ENCODE peak calls at places on chromosomes 12 and 14, in six cellular contexts. N, J, F, P, W and D are unnamed samples.

GRCh38 chr12:26425587-26426260 is 230.4 kb downstream of the SSPN start:
- DNase-seq in N (no peak), J (no peak), F (no peak), P (no peak), W (no peak), D (no peak)

GRCh38 chr12:115338566-115339294 is 654.8 kb upstream of the TBX3 start:
- DNase-seq in N (no peak), J (no peak), F (no peak), P (no peak), W (no peak), D (no peak)

GRCh38 chr12:75714462-75715322 is 203.3 kb upstream of the KRR1 start:
- DNase-seq in N (no peak), J (no peak), F (no peak), P (no peak), W (no peak), D (no peak)

GRCh38 chr12:34233618-34234017 is 211.3 kb downstream of the ALG10 start:
- DNase-seq in N (no peak), J (no peak), F (no peak), P (no peak), W (no peak), D (no peak)

GRCh38 chr12:43210437-43211197 is 341.4 kb downstream of the ADAMTS20 start:
- DNase-seq in N (no peak), J (no peak), F (no peak), P (no peak), W (no peak), D (no peak)

GRCh38 chr12:59086124-59086523 is 165.8 kb upstream of the LRIG3 start:
- DNase-seq in N (peak), J (no peak), F (no peak), P (no peak), W (no peak), D (no peak)

GRCh38 chr14:104326848-104327247 is 188.5 kb downstream of the KIF26A start:
- DNase-seq in N (peak), J (no peak), F (no peak), P (no peak), W (peak), D (no peak)

GRCh38 chr14:37447883-37448391 is 147.1 kb downstream of the FOXA1 start:
- DNase-seq in N (no peak), J (no peak), F (no peak), P (no peak), W (no peak), D (no peak)

GRCh38 chr12:119780786-119781434 is 96.2 kb downstream of the CIT start:
- DNase-seq in N (peak), J (peak), F (no peak), P (no peak), W (no peak), D (no peak)

GRCh38 chr14:88993946-88994345 is 169.5 kb downstream of the TTC8 start:
- DNase-seq in N (no peak), J (no peak), F (no peak), P (no peak), W (no peak), D (no peak)

GRCh38 chr12:79114896-79115295 is 250.3 kb downstream of the SYT1 start:
- DNase-seq in N (peak), J (no peak), F (no peak), P (no peak), W (no peak), D (no peak)

GRCh38 chr12:126627596-126627995 is 1562.4 kb downstream of the AACS start:
- DNase-seq in N (peak), J (no peak), F (no peak), P (no peak), W (no peak), D (no peak)

GRCh38 chr12:59911516-59911915 is 315.7 kb downstream of the SLC16A7 start:
- DNase-seq in N (no peak), J (no peak), F (no peak), P (no peak), W (no peak), D (no peak)

GRCh38 chr12:76144253-76144564 is 59.7 kb upstream of the NAP1L1 start:
- DNase-seq in N (peak), J (no peak), F (no peak), P (no peak), W (no peak), D (no peak)

GRCh38 chr12:34292736-34293625 is 270.7 kb downstream of the ALG10 start:
- DNase-seq in N (peak), J (peak), F (no peak), P (peak), W (peak), D (peak)

GRCh38 chr12:97127061-97127460 is 220.0 kb downstream of the NEDD1 start:
- DNase-seq in N (no peak), J (no peak), F (no peak), P (no peak), W (no peak), D (no peak)

GRCh38 chr14:72540836-72541235 is 353.1 kb downstream of the DPF3 start:
- DNase-seq in N (no peak), J (no peak), F (no peak), P (no peak), W (no peak), D (no peak)

GRCh38 chr14:99838555-99839193 is 45.5 kb downstream of the EML1 start:
- DNase-seq in N (peak), J (no peak), F (no peak), P (no peak), W (no peak), D (peak)

GRCh38 chr14:30238936-30239335 is 311.3 kb upstream of the PRKD1 start:
- DNase-seq in N (no peak), J (no peak), F (no peak), P (no peak), W (no peak), D (no peak)

GRCh38 chr14:97025722-97026121 is 228.5 kb downstream of the VRK1 start:
- DNase-seq in N (no peak), J (no peak), F (no peak), P (no peak), W (no peak), D (no peak)

GRCh38 chr12:43278268-43278832 is 273.7 kb downstream of the ADAMTS20 start:
- DNase-seq in N (no peak), J (no peak), F (no peak), P (no peak), W (no peak), D (no peak)

GRCh38 chr12:21710944-21711343 is 53.3 kb upstream of the LDHB start:
- DNase-seq in N (no peak), J (no peak), F (no peak), P (no peak), W (no peak), D (no peak)

GRCh38 chr12:48105321-48105866 is 485 bp downstream of the SENP1 start:
- DNase-seq in N (peak), J (no peak), F (peak), P (no peak), W (no peak), D (no peak)

GRCh38 chr14:46580941-46581671 is 70.5 kb downstream of the RPL10L start:
- DNase-seq in N (peak), J (peak), F (no peak), P (no peak), W (no peak), D (no peak)

GRCh38 chr12:46983393-46983793 is 96.0 kb upstream of the PCED1B start:
- DNase-seq in N (peak), J (no peak), F (no peak), P (no peak), W (no peak), D (no peak)

GRCh38 chr12:24960222-24960855 is 11.4 kb upstream of the BCAT1 start:
- DNase-seq in N (peak), J (peak), F (no peak), P (peak), W (no peak), D (no peak)

GRCh38 chr14:61540931-61541330 is 154.4 kb upstream of the HIF1A start:
- DNase-seq in N (no peak), J (no peak), F (no peak), P (no peak), W (no peak), D (no peak)

GRCh38 chr14:53109028-53109687 is 44.0 kb downstream of the DDHD1 start:
- DNase-seq in N (no peak), J (no peak), F (peak), P (no peak), W (no peak), D (no peak)

GRCh38 chr12:47602330-47602729 is 103.5 kb downstream of the RPAP3 start:
- DNase-seq in N (no peak), J (no peak), F (no peak), P (no peak), W (no peak), D (no peak)

GRCh38 chr12:64733857-64734256 is 25.3 kb downstream of the GNS start:
- DNase-seq in N (peak), J (peak), F (no peak), P (peak), W (peak), D (no peak)